ENCODE peak calls at places on chromosome 19, in four cellular contexts. G is aorta, B is substantia nigra, C is AG04450. F is an unnamed sample.

GRCh38 chr19:10333758-10334339 is 520 bp upstream of the RAVER1 start:
- DNase-seq in B (no peak), C (no peak), G (no peak), F (peak)

GRCh38 chr19:54473071-54473941 is at the start of gene CDC42EP5:
- DNase-seq in G (peak), B (no peak), C (peak), F (no peak)

GRCh38 chr19:54096642-54097106 is 3.9 kb downstream of the OSCAR start:
- DNase-seq in B (no peak), C (no peak), G (peak), F (no peak)

GRCh38 chr19:13023666-13024065 is 28.4 kb downstream of the NFIX start:
- DNase-seq in B (no peak), C (no peak), G (no peak), F (no peak)

GRCh38 chr19:42279148-42279901 is 10.3 kb downstream of the CIC start:
- DNase-seq in C (no peak), B (no peak), G (no peak), F (no peak)

GRCh38 chr19:39155114-39155700 is 29.6 kb downstream of the PAK4 start:
- DNase-seq in C (no peak), B (no peak), G (no peak), F (no peak)

GRCh38 chr19:917323-918151 is at the start of gene KISS1R:
- DNase-seq in B (no peak), G (peak), C (no peak), F (no peak)

GRCh38 chr19:39112338-39112890 is 13.2 kb upstream of the PAK4 start:
- DNase-seq in G (no peak), B (no peak), C (no peak), F (peak)

GRCh38 chr19:44749318-44749717 is 810 bp downstream of the BCL3 start:
- DNase-seq in G (no peak), B (no peak), C (no peak), F (no peak)

GRCh38 chr19:51158474-51159129 is 16.5 kb downstream of the SIGLEC7 start:
- DNase-seq in G (no peak), C (no peak), B (no peak), F (no peak)

GRCh38 chr19:39679791-39680168 is 24.1 kb downstream of the LGALS16 start:
- DNase-seq in C (no peak), B (no peak), G (no peak), F (no peak)

GRCh38 chr19:55635334-55635717 is 5.5 kb upstream of the ZNF580 start:
- DNase-seq in B (no peak), G (no peak), C (no peak), F (no peak)

GRCh38 chr19:2578391-2578826 is 102.5 kb downstream of the GADD45B start:
- DNase-seq in G (peak), B (no peak), C (no peak), F (no peak)

GRCh38 chr19:38975861-38976271 is 324 bp upstream of the FBXO17 start:
- DNase-seq in B (no peak), C (no peak), G (no peak), F (no peak)

GRCh38 chr19:10450853-10451609 is 30.7 kb downstream of the PDE4A start:
- DNase-seq in C (no peak), G (no peak), B (no peak), F (no peak)

GRCh38 chr19:525029-525428 is 6.5 kb upstream of the CDC34 start:
- DNase-seq in G (no peak), C (no peak), B (no peak), F (no peak)

GRCh38 chr19:45973564-45974338 is at the start of gene NOVA2:
- DNase-seq in C (no peak), B (peak), G (peak), F (no peak)

GRCh38 chr19:45069056-45069455 is 7.2 kb downstream of the ZNF296 start:
- DNase-seq in C (no peak), G (no peak), B (no peak), F (no peak)

GRCh38 chr19:40006273-40006691 is 9.4 kb downstream of the ZNF546 start:
- DNase-seq in B (no peak), G (no peak), C (peak), F (peak)

GRCh38 chr19:41264581-41265375 is 606 bp downstream of the HNRNPUL1 start:
- DNase-seq in B (peak), G (peak), C (no peak), F (no peak)

GRCh38 chr19:12015753-12016116 is 19.7 kb downstream of the ZNF433 start:
- DNase-seq in B (no peak), C (no peak), G (no peak), F (no peak)

GRCh38 chr19:1035998-1036621 is 3.8 kb upstream of the ABCA7 start:
- DNase-seq in B (no peak), G (no peak), C (no peak), F (no peak)

GRCh38 chr19:2488405-2488941 is 12.5 kb downstream of the GADD45B start:
- DNase-seq in B (no peak), G (no peak), C (no peak), F (no peak)

GRCh38 chr19:4389064-4389375 is 11.3 kb downstream of the SH3GL1 start:
- DNase-seq in B (no peak), G (no peak), C (no peak), F (no peak)
- H3K27ac ChIP-seq in B (no peak), G (no peak), C (peak), F (peak)

DNA sequence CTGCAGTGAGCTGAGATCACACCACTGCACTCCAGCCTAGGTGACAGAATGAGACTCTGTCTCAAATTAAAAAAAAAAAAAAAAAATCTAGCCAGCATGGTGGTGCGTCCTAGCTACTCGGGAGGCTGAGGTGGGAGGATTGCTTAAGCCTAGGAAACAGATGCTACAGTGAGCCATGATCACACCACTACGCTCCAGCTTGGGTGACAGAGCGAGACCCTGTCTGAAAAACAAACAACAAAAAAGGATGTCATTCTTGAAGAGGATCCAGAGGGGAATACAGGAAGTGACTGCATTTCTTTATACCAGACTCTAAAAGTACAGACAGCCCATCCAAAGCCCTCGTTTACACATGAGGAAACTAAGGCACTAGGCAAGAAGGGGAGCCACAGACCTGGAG is 55.2 kb downstream of the EPS15L1 start:
- DNase-seq in B (no peak), G (no peak), C (no peak), F (no peak)
- H3K27ac ChIP-seq in B (no peak), G (no peak), C (no peak), F (no peak)

DNA sequence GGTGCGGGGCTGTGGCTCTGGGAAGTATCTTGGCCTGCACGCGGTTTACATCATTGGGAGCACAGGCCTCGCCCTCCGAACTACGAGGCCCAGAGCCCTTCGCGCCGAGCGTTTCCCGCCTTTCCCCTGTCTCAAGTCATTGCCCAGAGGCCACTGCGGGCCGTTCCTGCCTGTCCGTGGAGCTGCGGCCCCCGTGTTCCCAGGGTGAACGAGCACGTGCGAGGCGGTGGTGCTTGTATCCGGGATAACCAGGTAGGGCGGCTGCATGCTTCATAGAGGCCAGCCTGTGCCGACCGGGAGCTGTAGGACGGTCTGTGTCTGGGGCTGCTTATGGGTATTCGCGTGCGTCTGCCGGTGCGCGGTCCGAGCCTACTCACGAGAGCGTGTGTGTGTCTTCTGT is 32.5 kb downstream of the ZNF527 start:
- DNase-seq in C (no peak), G (no peak), B (no peak), F (no peak)
- H3K27ac ChIP-seq in C (no peak), G (no peak), B (no peak), F (no peak)

GRCh38 chr19:14553042-14553938 is 18.6 kb downstream of the NDUFB7 start:
- DNase-seq in B (no peak), C (no peak), G (no peak), F (no peak)
- H3K27ac ChIP-seq in B (peak), C (no peak), G (no peak), F (no peak)

GRCh38 chr19:43652546-43652874 is 12.9 kb upstream of the CADM4 start:
- DNase-seq in B (no peak), G (no peak), C (no peak), F (no peak)

GRCh38 chr19:43658001-43658400 is 12.0 kb downstream of the PLAUR start:
- DNase-seq in C (no peak), G (no peak), B (no peak), F (no peak)

GRCh38 chr19:43660301-43660700 is 9.7 kb downstream of the PLAUR start:
- DNase-seq in B (no peak), G (no peak), C (no peak), F (no peak)

GRCh38 chr19:43651758-43652545 is 12.3 kb upstream of the CADM4 start:
- DNase-seq in G (no peak), B (peak), C (peak), F (no peak)

DNA sequence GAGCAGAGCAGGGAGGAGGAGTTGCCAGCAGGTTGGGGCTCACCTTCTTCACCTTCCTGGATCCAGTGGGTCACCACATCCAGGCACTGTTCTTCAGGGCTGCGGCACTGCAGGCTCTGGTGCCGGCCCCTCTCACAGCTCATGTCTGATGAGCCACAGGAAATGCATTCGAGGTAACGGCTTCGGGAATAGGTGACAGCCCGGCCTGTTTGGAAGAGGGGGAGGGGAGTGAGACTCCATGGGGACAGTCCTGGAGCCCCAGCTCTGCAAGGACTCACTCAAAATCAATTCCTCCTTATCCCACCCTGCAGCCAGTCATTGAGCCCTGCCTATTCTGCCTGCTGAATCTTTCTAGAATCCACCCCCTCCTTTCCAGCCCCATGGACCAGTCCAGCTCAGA is 13.5 kb downstream of the PLAUR start:
- DNase-seq in G (no peak), B (no peak), C (no peak), F (no peak)
- H3K27ac ChIP-seq in G (no peak), B (no peak), C (no peak), F (no peak)

DNA sequence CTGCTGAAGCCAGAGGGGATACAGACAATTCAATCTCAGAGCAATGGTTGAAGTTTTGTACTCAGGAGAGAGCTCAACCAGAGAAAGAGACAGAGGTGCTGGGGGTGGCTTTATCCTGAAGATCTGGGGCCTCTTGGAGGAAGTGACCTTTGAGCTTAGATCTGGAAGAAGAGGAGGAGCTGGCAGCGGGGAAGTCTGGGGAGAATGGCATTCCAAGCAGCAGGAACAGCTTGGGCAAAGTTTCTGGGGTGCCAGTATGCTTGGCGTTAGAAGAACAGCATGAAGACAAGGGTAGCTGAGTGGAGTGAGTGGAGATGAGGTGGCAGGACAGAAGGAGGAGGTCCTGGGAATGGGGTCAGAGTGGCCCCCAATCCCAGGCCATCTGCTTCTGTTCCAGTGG is 11.3 kb downstream of the MAST3 start:
- DNase-seq in C (no peak), B (no peak), G (no peak), F (no peak)
- H3K27ac ChIP-seq in C (no peak), B (peak), G (peak), F (no peak)

DNA sequence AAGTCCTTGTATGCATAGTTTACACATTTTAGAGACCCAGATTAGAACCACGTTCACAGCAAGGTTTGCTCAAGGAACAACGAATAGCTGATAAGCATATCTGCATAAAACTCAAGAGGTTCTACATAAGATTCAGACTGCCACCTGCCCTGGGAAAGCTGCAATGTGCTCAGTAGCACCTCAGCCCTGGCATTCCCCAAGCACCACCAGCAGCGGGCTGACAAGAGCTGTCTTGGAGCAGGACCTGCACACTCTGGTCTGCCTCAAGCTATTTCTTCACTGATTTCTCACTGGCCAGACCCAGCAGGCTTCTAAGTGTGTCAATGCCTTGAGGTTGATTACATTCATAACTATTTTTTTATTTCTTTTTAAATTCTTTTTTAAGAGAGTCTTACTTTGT is 65.8 kb upstream of the UQCRFS1 start:
- DNase-seq in C (no peak), G (no peak), B (no peak), F (no peak)
- H3K27ac ChIP-seq in C (no peak), G (no peak), B (no peak), F (no peak)

GRCh38 chr19:48631254-48631653 is 5.9 kb downstream of the DBP start:
- DNase-seq in G (no peak), B (no peak), C (no peak), F (no peak)
- H3K27ac ChIP-seq in G (no peak), B (peak), C (peak), F (no peak)

DNA sequence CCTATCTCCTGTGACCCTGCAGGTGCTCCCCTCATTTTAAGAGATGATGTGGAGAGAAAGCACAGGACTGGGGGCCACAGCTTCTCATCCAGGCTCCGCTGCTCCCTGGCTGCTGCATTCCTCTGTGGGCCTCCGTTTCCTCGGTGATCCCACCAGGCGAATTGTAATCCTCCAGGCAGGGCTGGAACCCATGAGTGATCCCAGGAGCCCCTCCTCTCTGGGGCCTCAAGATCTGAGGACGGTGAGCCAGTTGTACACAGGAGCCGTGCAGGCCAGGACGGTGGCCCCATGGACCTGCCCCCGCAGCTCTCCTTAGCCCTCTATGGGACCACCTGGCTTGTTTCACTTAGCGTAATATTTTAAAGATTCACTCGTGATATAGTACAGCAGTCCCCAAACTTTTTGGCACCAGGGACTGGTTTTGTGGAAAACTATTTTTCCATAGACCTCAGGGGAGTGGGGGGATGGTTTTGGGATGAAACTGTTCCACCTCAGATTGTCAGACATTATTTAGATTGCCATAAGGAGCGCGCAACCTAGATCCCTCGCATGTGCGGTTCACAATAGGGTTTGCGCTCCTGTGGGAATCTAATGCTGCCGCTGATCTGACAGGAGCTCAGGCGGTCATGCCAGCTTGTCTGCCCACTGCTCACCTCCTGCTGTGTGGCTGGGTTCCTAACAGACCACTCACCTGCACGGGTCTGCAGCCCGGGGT is 5.6 kb downstream of the FFAR3 start:
- DNase-seq in C (no peak), G (no peak), B (no peak), F (no peak)
- H3K27ac ChIP-seq in C (no peak), G (no peak), B (no peak), F (no peak)

GRCh38 chr19:16112778-16113177 is 1.1 kb downstream of the RAB8A start:
- DNase-seq in G (no peak), B (no peak), C (no peak), F (no peak)
- H3K27ac ChIP-seq in G (no peak), B (peak), C (no peak), F (no peak)

F was measured in epithelial cell of prostate.